ENCODE peak calls at places on chromosomes 11 and 22, in nine cellular contexts. K is lower lobe of right lung, Z is left ventricle myocardium inferior, H is brain microvascular endothelial cell, G is endodermal cell, Y is sigmoid colon, I is GM12865, W is stomach, B is cardiac fibroblast. P is an unnamed sample.

GRCh38 chr22:22752556-22753477 is 108.4 kb downstream of the GGTLC2 start:
- DNase-seq in K (no peak), Z (no peak), H (no peak), G (no peak), Y (no peak), I (no peak), W (no peak), B (peak), P (no peak)

GRCh38 chr11:103609117-103610066 is 427.0 kb upstream of the DDI1 start:
- DNase-seq in K (no peak), Z (no peak), H (peak), G (peak), Y (no peak), I (no peak), W (no peak), B (peak), P (no peak)

GRCh38 chr11:100010393-100010792 is 676.7 kb upstream of the ARHGAP42 start:
- DNase-seq in K (no peak), Z (no peak), H (no peak), G (peak), Y (no peak), I (peak), W (no peak), B (no peak), P (no peak)

GRCh38 chr11:5690216-5690615 is 626 bp downstream of the TRIM22 start:
- DNase-seq in K (no peak), Z (no peak), H (peak), G (no peak), Y (no peak), I (peak), W (no peak), B (peak), P (no peak)

GRCh38 chr11:64040684-64041267 is 5.0 kb downstream of the FLRT1 start:
- DNase-seq in K (no peak), Z (no peak), H (no peak), G (peak), Y (no peak), I (peak), W (no peak), B (no peak), P (no peak)

GRCh38 chr22:29690481-29690880 is 29.3 kb upstream of the CABP7 start:
- DNase-seq in K (no peak), Z (no peak), H (no peak), G (no peak), Y (no peak), I (no peak), W (no peak), B (no peak), P (no peak)

GRCh38 chr22:50340157-50340879 is 2.8 kb upstream of the PPP6R2 start:
- DNase-seq in K (no peak), Z (no peak), H (no peak), G (peak), Y (no peak), I (peak), W (no peak), B (no peak), P (no peak)

GRCh38 chr11:76627541-76628082 is 42.9 kb downstream of the LRRC32 start:
- DNase-seq in K (no peak), Z (no peak), H (no peak), G (no peak), Y (peak), I (no peak), W (no peak), B (no peak), P (no peak)

GRCh38 chr11:119529063-119529845 is 106.3 kb upstream of the THY1 start:
- DNase-seq in K (no peak), Z (no peak), H (no peak), G (peak), Y (peak), I (no peak), W (no peak), B (no peak), P (no peak)

GRCh38 chr11:27688076-27688475 is 12.2 kb downstream of the BDNF start:
- DNase-seq in K (no peak), Z (no peak), H (no peak), G (peak), Y (no peak), I (no peak), W (no peak), B (no peak), P (peak)

GRCh38 chr11:100677796-100678195 is 9.3 kb upstream of the ARHGAP42 start:
- DNase-seq in K (no peak), Z (no peak), H (no peak), G (no peak), Y (no peak), I (peak), W (no peak), B (no peak), P (no peak)

DNA sequence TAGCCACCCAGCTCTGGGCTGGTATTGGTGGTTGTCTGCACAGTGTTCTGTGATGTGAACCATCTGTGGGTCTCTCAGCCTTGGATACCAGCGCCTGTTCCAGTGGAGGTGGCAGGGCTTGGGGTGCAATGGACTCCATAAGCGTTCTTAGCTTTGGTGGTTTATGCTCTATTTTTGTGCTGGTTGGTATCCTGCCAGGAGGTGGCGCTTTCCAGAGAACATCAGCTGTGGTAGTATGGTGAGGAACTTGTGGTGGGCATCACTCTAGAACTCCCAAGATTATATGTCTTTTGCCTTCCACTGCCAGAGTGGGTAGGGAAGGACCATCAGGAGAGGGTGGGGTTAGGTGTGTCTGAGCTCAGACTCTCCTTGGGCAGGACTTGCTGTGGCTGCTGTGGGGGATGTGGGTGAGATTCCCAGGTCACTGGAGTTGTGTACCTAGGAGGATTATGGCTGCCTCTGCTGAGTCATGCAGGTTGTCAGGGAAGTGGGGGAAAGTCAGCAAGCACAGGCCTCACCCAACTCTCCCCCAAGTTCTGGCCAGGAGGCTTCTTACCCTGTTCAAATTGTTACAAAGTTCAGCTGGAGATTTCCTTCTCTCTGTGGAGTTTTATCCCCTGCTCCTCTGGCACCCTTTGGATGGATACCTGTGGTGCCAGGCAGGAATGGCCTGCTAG is 47.2 kb downstream of the MRGPRX2 start:
- DNase-seq in K (no peak), Z (no peak), H (no peak), G (peak), Y (no peak), I (no peak), W (no peak), B (no peak), P (no peak)
- TF ChIP-seq CTCF in K (no peak), Z (no peak), H (no peak), G (peak), Y (no peak), I (peak), W (no peak), B (peak), P (no peak)

GRCh38 chr11:66912963-66913362 is 45.2 kb downstream of the PC start:
- DNase-seq in K (no peak), Z (no peak), H (no peak), G (no peak), Y (no peak), I (no peak), W (no peak), B (no peak), P (no peak)

GRCh38 chr11:66912361-66912760 is 45.8 kb downstream of the PC start:
- DNase-seq in K (no peak), Z (no peak), H (no peak), G (peak), Y (no peak), I (no peak), W (no peak), B (no peak), P (no peak)

GRCh38 chr11:66915866-66916265 is 42.3 kb downstream of the PC start:
- DNase-seq in K (no peak), Z (no peak), H (no peak), G (no peak), Y (no peak), I (no peak), W (no peak), B (no peak), P (no peak)

GRCh38 chr11:66914505-66914904 is 43.7 kb downstream of the PC start:
- DNase-seq in K (no peak), Z (no peak), H (no peak), G (no peak), Y (no peak), I (no peak), W (peak), B (no peak), P (no peak)

DNA sequence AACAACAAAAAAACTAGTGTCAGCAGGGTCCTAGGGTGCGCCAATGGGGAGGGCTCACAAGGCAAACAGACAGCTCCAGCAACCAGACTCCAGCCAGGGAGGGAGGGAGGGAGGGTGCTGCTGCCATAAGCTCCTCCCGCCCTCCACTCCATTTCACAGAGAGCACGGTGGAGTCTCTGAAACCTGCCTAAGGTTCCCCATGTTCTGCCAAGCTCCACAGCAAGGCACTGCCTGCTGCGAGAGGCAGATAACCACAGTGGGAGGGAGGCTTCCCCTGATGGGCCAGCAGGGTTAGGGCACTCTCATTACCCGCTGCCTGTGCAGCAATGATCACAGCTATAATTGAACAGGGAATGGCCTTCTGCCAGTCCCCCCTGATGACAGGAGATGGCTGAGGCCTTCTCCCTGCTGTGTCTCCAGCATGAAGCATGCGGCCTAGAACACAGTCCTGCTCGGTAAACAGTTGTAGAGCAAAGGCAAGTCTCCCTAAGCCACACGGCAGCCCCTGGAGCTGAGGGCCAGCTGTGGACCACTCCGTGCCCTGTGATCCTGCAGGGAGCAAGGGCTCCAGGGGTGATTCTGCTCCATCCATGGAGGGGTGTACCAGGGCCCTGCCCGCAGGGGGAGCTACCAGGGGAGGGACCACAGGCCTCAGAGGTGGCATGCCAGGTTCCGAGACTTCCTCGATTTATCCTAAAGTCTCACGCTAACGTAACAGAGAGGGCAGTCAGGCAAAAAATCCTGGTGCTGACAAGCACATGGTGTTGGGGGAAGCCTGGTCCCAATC is 42.9 kb downstream of the PC start:
- DNase-seq in K (no peak), Z (no peak), H (no peak), G (peak), Y (no peak), I (no peak), W (no peak), B (no peak), P (no peak)
- TF ChIP-seq CTCF in K (no peak), Z (no peak), H (peak), G (peak), Y (no peak), I (no peak), W (no peak), B (no peak), P (no peak)

GRCh38 chr11:3736816-3737215 is 60.5 kb downstream of the NUP98 start:
- DNase-seq in K (no peak), Z (no peak), H (no peak), G (no peak), Y (no peak), I (no peak), W (no peak), B (no peak), P (no peak)

GRCh38 chr11:3738241-3738640 is 59.1 kb downstream of the NUP98 start:
- DNase-seq in K (no peak), Z (no peak), H (no peak), G (no peak), Y (no peak), I (no peak), W (no peak), B (peak), P (no peak)

GRCh38 chr11:3737386-3737933 is 59.9 kb downstream of the NUP98 start:
- DNase-seq in K (no peak), Z (no peak), H (no peak), G (no peak), Y (no peak), I (no peak), W (no peak), B (no peak), P (no peak)

GRCh38 chr11:3738723-3739122 is 58.6 kb downstream of the NUP98 start:
- DNase-seq in K (no peak), Z (no peak), H (no peak), G (no peak), Y (no peak), I (no peak), W (no peak), B (no peak), P (no peak)

GRCh38 chr11:3735827-3736226 is 61.5 kb downstream of the NUP98 start:
- DNase-seq in K (no peak), Z (no peak), H (peak), G (no peak), Y (no peak), I (no peak), W (no peak), B (peak), P (no peak)
- TF ChIP-seq CTCF in K (no peak), Z (no peak), H (no peak), G (no peak), Y (no peak), I (no peak), W (no peak), B (no peak), P (no peak)

GRCh38 chr11:73998846-73999575 is 9.9 kb downstream of the UCP3 start:
- DNase-seq in K (no peak), Z (no peak), H (no peak), G (no peak), Y (peak), I (no peak), W (no peak), B (no peak), P (no peak)

GRCh38 chr11:73995247-73995646 is 12.6 kb upstream of the UCP2 start:
- DNase-seq in K (no peak), Z (no peak), H (no peak), G (no peak), Y (no peak), I (peak), W (no peak), B (no peak), P (no peak)

GRCh38 chr11:73995731-73996130 is 13.1 kb upstream of the UCP2 start:
- DNase-seq in K (no peak), Z (no peak), H (no peak), G (no peak), Y (no peak), I (peak), W (no peak), B (no peak), P (no peak)

GRCh38 chr11:73996161-73996747 is 12.6 kb downstream of the UCP3 start:
- DNase-seq in K (no peak), Z (no peak), H (no peak), G (no peak), Y (peak), I (no peak), W (no peak), B (no peak), P (no peak)

GRCh38 chr11:73997120-73997772 is 11.6 kb downstream of the UCP3 start:
- DNase-seq in K (no peak), Z (no peak), H (no peak), G (no peak), Y (peak), I (peak), W (no peak), B (no peak), P (no peak)
- TF ChIP-seq CTCF in K (no peak), Z (no peak), H (no peak), G (no peak), Y (no peak), I (no peak), W (no peak), B (no peak), P (no peak)

GRCh38 chr11:117621226-117621625 is 175.8 kb downstream of the DSCAML1 start:
- DNase-seq in K (no peak), Z (no peak), H (peak), G (no peak), Y (no peak), I (peak), W (no peak), B (peak), P (no peak)
- TF ChIP-seq CTCF in K (peak), Z (peak), H (peak), G (peak), Y (no peak), I (peak), W (no peak), B (peak), P (peak)

GRCh38 chr22:34946339-34946985 is 119.5 kb upstream of the ISX start:
- DNase-seq in K (no peak), Z (no peak), H (no peak), G (no peak), Y (no peak), I (peak), W (no peak), B (no peak), P (no peak)

GRCh38 chr22:34943830-34944229 is 122.1 kb upstream of the ISX start:
- DNase-seq in K (no peak), Z (no peak), H (no peak), G (no peak), Y (no peak), I (peak), W (no peak), B (no peak), P (no peak)
- TF ChIP-seq CTCF in K (no peak), Z (no peak), H (no peak), G (peak), Y (no peak), I (no peak), W (no peak), B (no peak), P (no peak)